ENCODE peak calls at places on chromosomes 1 and 21, in eight cellular contexts. One of them, this sample, is unnamed.

GRCh38 chr1:161096015-161096414 is 2.1 kb upstream of the KLHDC9 start:
- DNase-seq in amygdala: no peak
- DNase-seq in astrocyte of the hippocampus: no peak
- DNase-seq in NCI-H460: no peak
- DNase-seq in SHP77: no peak
- DNase-seq in globus pallidus: no peak
- DNase-seq in COR-L47: no peak
- DNase-seq in KG1: no peak
- DNase-seq in this sample: no peak

GRCh38 chr1:59410457-59410856 is 113.6 kb downstream of the FGGY start:
- DNase-seq in SHP77: no peak
- DNase-seq in COR-L47: no peak
- DNase-seq in globus pallidus: no peak
- DNase-seq in amygdala: no peak
- DNase-seq in astrocyte of the hippocampus: no peak
- DNase-seq in NCI-H460: no peak
- DNase-seq in KG1: no peak
- DNase-seq in this sample: no peak

GRCh38 chr1:109659997-109660755 is 4.3 kb downstream of the GSTM4 start:
- DNase-seq in astrocyte of the hippocampus: peak; percentile 55
- DNase-seq in SHP77: no peak
- DNase-seq in amygdala: no peak
- DNase-seq in globus pallidus: no peak
- DNase-seq in KG1: no peak
- DNase-seq in COR-L47: no peak
- DNase-seq in NCI-H460: no peak
- DNase-seq in this sample: peak; percentile 23

GRCh38 chr1:238052496-238053266 is 162.0 kb upstream of the ZP4 start:
- DNase-seq in COR-L47: no peak
- DNase-seq in KG1: no peak
- DNase-seq in globus pallidus: no peak
- DNase-seq in NCI-H460: no peak
- DNase-seq in amygdala: no peak
- DNase-seq in SHP77: no peak
- DNase-seq in astrocyte of the hippocampus: no peak
- DNase-seq in this sample: no peak

GRCh38 chr1:97243973-97244560 is 522.5 kb downstream of the PTBP2 start:
- DNase-seq in NCI-H460: no peak
- DNase-seq in amygdala: no peak
- DNase-seq in COR-L47: no peak
- DNase-seq in KG1: no peak
- DNase-seq in astrocyte of the hippocampus: peak; percentile 31
- DNase-seq in SHP77: no peak
- DNase-seq in globus pallidus: peak; percentile 47
- DNase-seq in this sample: no peak

GRCh38 chr1:119917304-119918055 is 21.2 kb upstream of the ADAM30 start:
- DNase-seq in amygdala: no peak
- DNase-seq in COR-L47: no peak
- DNase-seq in NCI-H460: no peak
- DNase-seq in SHP77: no peak
- DNase-seq in astrocyte of the hippocampus: no peak
- DNase-seq in globus pallidus: no peak
- DNase-seq in KG1: no peak
- DNase-seq in this sample: no peak

GRCh38 chr1:194062962-194063361 is 876.5 kb upstream of the B3GALT2 start:
- DNase-seq in SHP77: no peak
- DNase-seq in KG1: no peak
- DNase-seq in amygdala: no peak
- DNase-seq in NCI-H460: no peak
- DNase-seq in globus pallidus: no peak
- DNase-seq in astrocyte of the hippocampus: peak; percentile 50
- DNase-seq in COR-L47: no peak
- DNase-seq in this sample: no peak

GRCh38 chr1:204077979-204078696 is 5.2 kb downstream of the SOX13 start:
- DNase-seq in SHP77: peak; percentile 95
- DNase-seq in astrocyte of the hippocampus: peak; percentile 50
- DNase-seq in amygdala: peak; percentile 20
- DNase-seq in KG1: no peak
- DNase-seq in NCI-H460: no peak
- DNase-seq in COR-L47: peak; percentile 48
- DNase-seq in globus pallidus: peak; percentile 52
- DNase-seq in this sample: no peak

GRCh38 chr1:221366495-221367095 is 375.3 kb downstream of the DUSP10 start:
- DNase-seq in SHP77: no peak
- DNase-seq in amygdala: no peak
- DNase-seq in NCI-H460: no peak
- DNase-seq in KG1: no peak
- DNase-seq in COR-L47: no peak
- DNase-seq in globus pallidus: no peak
- DNase-seq in astrocyte of the hippocampus: no peak
- DNase-seq in this sample: no peak

GRCh38 chr1:246689409-246689997 is 34.7 kb upstream of the SCCPDH start:
- DNase-seq in SHP77: peak; percentile 76
- DNase-seq in KG1: peak; percentile 19
- DNase-seq in amygdala: peak; percentile 19
- DNase-seq in NCI-H460: peak; percentile 90
- DNase-seq in globus pallidus: peak; percentile 67
- DNase-seq in COR-L47: peak; percentile 87
- DNase-seq in astrocyte of the hippocampus: peak; percentile 79
- DNase-seq in this sample: peak; percentile 61

GRCh38 chr1:196361112-196361714 is 247.0 kb downstream of the KCNT2 start:
- DNase-seq in SHP77: no peak
- DNase-seq in amygdala: no peak
- DNase-seq in NCI-H460: no peak
- DNase-seq in globus pallidus: no peak
- DNase-seq in KG1: no peak
- DNase-seq in COR-L47: peak; percentile 10
- DNase-seq in astrocyte of the hippocampus: no peak
- DNase-seq in this sample: peak; percentile 42

GRCh38 chr21:46307625-46308024 is 16.0 kb downstream of the C21orf58 start:
- DNase-seq in globus pallidus: no peak
- DNase-seq in astrocyte of the hippocampus: peak; percentile 87
- DNase-seq in COR-L47: no peak
- DNase-seq in SHP77: no peak
- DNase-seq in KG1: no peak
- DNase-seq in amygdala: no peak
- DNase-seq in NCI-H460: no peak
- DNase-seq in this sample: peak; percentile 30

GRCh38 chr1:54792686-54793282 is 8.3 kb downstream of the TTC22 start:
- DNase-seq in SHP77: no peak
- DNase-seq in COR-L47: peak; percentile 25
- DNase-seq in amygdala: no peak
- DNase-seq in globus pallidus: peak; percentile 11
- DNase-seq in astrocyte of the hippocampus: no peak
- DNase-seq in NCI-H460: no peak
- DNase-seq in KG1: no peak
- DNase-seq in this sample: no peak